ENCODE peak calls at places on chromosome 15, in seven cellular contexts. M, G, N, O, E, S and H are unnamed samples.

GRCh38 chr15:68599560-68600071 is 20.8 kb downstream of the CORO2B start:
- DNase-seq in G (no peak), S (peak; percentile 75), M (no peak), E (no peak), N (peak; percentile 71), O (peak; percentile 71), H (no peak)

GRCh38 chr15:30991301-30992072 is at the start of gene MTMR10:
- DNase-seq in E (no peak), O (no peak), M (peak; percentile 36), G (peak; percentile 75), S (peak; percentile 73), N (peak; percentile 84), H (no peak)

GRCh38 chr15:44729394-44729913 is 6.9 kb upstream of the TRIM69 start:
- DNase-seq in O (no peak), E (no peak), N (peak; percentile 56), S (peak; percentile 18), M (no peak), G (no peak), H (no peak)

GRCh38 chr15:87570186-87570585 is 686.4 kb downstream of the NTRK3 start:
- DNase-seq in G (no peak), O (no peak), E (no peak), N (no peak), M (no peak), S (no peak), H (no peak)

GRCh38 chr15:96314508-96314907 is 16.0 kb upstream of the NR2F2 start:
- DNase-seq in M (no peak), N (no peak), G (no peak), S (no peak), E (no peak), O (no peak), H (no peak)

GRCh38 chr15:57949374-57949938 is 116.1 kb downstream of the ALDH1A2 start:
- DNase-seq in E (no peak), M (no peak), S (no peak), N (no peak), G (no peak), O (no peak), H (no peak)

GRCh38 chr15:25066708-25067107 is 111.9 kb downstream of the SNRPN start:
- DNase-seq in S (no peak), M (no peak), O (no peak), E (no peak), N (no peak), G (no peak), H (no peak)

GRCh38 chr15:75356539-75356938 is 9.7 kb downstream of the NEIL1 start:
- DNase-seq in G (no peak), S (no peak), O (no peak), E (no peak), N (no peak), M (no peak), H (no peak)

GRCh38 chr15:74589826-74590225 is 25.8 kb upstream of the CLK3 start:
- DNase-seq in G (no peak), O (no peak), E (no peak), N (no peak), M (no peak), S (no peak), H (no peak)

GRCh38 chr15:100943074-100943473 is 23.9 kb downstream of the LRRK1 start:
- DNase-seq in M (no peak), G (no peak), O (no peak), S (peak; percentile 5), E (no peak), N (no peak), H (no peak)

GRCh38 chr15:72338617-72339321 is 18.8 kb upstream of the CELF6 start:
- DNase-seq in E (no peak), G (no peak), O (no peak), S (peak; percentile 93), M (no peak), N (no peak), H (no peak)

GRCh38 chr15:94080416-94080815 is 150.9 kb upstream of the MCTP2 start:
- DNase-seq in O (no peak), S (no peak), M (no peak), G (no peak), E (no peak), N (no peak), H (no peak)

GRCh38 chr15:72796515-72797337 is 13.2 kb upstream of the ADPGK start:
- DNase-seq in S (peak; percentile 16), O (no peak), M (no peak), N (peak; percentile 28), E (no peak), G (peak; percentile 33), H (no peak)

GRCh38 chr15:92981333-92981732 is 81.2 kb downstream of the CHD2 start:
- DNase-seq in E (peak; percentile 32), M (no peak), N (no peak), O (no peak), S (no peak), G (no peak), H (no peak)

GRCh38 chr15:82805994-82806406 is at the start of gene FSD2:
- DNase-seq in N (no peak), O (no peak), S (no peak), M (no peak), E (no peak), G (peak; percentile 43), H (no peak)

GRCh38 chr15:51094606-51095569 is at the start of gene TNFAIP8L3:
- DNase-seq in S (no peak), M (no peak), O (no peak), N (no peak), E (no peak), G (peak; percentile 32), H (no peak)

GRCh38 chr15:63890617-63891016 is 56.9 kb upstream of the HERC1 start:
- DNase-seq in G (no peak), N (no peak), E (no peak), O (no peak), M (no peak), S (no peak), H (no peak)

GRCh38 chr15:45157974-45158373 is 28.2 kb downstream of the DUOX1 start:
- DNase-seq in E (no peak), S (peak; percentile 81), O (no peak), M (no peak), G (no peak), N (peak; percentile 65), H (no peak)

GRCh38 chr15:98421419-98422085 is 226.8 kb upstream of the IGF1R start:
- DNase-seq in N (peak; percentile 19), S (peak; percentile 13), E (no peak), M (no peak), G (peak; percentile 51), O (no peak), H (no peak)

GRCh38 chr15:68590721-68591389 is 12.1 kb downstream of the CORO2B start:
- DNase-seq in G (no peak), N (no peak), S (no peak), M (no peak), E (no peak), O (no peak), H (no peak)

GRCh38 chr15:31227954-31228542 is 98.6 kb upstream of the KLF13 start:
- DNase-seq in S (no peak), E (no peak), M (no peak), N (no peak), O (no peak), G (no peak), H (no peak)

DNA sequence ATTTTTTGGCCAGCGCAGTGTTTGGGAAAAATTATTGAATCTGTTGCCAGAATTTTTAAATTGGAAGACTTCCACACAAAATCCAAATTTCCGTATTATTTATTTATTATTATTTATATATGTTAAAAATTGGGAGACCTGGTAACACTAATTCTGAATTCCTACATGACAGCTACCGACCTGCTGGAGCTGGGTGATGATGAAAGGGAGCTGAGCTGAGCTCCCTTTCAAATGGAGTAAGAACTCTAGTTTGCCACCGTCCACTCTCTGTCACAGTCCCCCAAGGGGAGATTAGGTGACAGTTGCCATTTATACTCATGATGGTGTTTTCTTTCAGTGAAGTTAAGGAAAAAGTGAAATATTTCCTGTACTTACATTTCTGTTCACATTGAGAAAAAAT is 1.4 kb downstream of the CRTC3 start:
- DNase-seq in S (no peak), E (no peak), G (no peak), O (no peak), M (no peak), N (no peak), H (no peak)
- H3K27ac ChIP-seq in S (peak overlapping the region; percentile 94), E (peak overlapping the region; percentile 9), G (no peak overlapping the region), O (no peak overlapping the region), M (no peak overlapping the region), N (peak overlapping the region; percentile 78), H (no peak overlapping the region)

DNA sequence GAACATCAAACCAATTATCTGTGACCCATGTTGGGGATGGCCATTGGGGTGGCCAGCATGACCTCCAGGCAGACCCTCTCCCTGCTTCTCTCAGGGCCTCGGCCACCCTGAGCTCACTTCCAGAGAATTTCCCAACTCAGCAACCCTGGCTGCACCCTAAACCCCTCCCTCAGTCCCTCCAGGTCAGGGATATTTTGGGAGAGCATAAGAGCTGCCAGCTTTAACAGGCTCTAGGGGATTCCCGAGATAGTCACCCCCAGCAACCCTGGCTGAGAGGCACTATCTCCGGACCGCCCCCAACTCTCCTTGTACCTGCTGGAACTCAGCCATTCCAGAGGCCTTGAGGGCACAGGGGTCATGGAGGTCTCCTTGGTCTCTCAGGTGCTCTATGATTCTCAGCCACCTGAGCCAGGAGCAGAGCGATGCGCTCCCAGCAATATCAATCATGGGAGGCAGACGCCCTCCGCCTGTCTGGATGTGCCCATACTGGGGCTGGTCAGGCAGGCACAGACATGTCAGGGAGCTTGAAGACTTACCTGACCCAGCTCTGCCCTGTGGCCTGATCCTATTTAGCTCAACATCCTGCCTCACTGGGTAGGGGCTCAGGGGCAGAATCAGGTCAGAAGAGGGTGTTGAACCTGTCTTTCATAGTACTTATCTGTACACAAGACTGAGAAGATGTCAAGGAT is 34.9 kb upstream of the CILP start:
- DNase-seq in O (no peak), E (no peak), G (no peak), S (no peak), M (no peak), N (no peak), H (no peak)
- H3K27ac ChIP-seq in O (no peak overlapping the region), E (no peak overlapping the region), G (no peak overlapping the region), S (peak overlapping the region; percentile 2), M (peak overlapping the region; percentile 39), N (no peak overlapping the region), H (no peak overlapping the region)

GRCh38 chr15:66611257-66612053 is 45.7 kb upstream of the LCTL start:
- DNase-seq in S (no peak), O (no peak), E (no peak), G (no peak), N (peak; percentile 58), M (no peak), H (no peak)
- H3K27ac ChIP-seq in S (no peak overlapping the region), O (no peak overlapping the region), E (peak overlapping the region; percentile 8), G (no peak overlapping the region), N (no peak overlapping the region), M (no peak overlapping the region), H (peak overlapping the region; percentile 15)

GRCh38 chr15:70269991-70270751 is 172.5 kb upstream of the TLE3 start:
- DNase-seq in E (no peak), M (no peak), G (no peak), N (peak; percentile 23), S (no peak), O (no peak), H (no peak)

GRCh38 chr15:70268698-70269251 is 171.1 kb upstream of the TLE3 start:
- DNase-seq in E (no peak), S (no peak), N (no peak), G (no peak), O (no peak), M (no peak), H (no peak)

GRCh38 chr15:70271422-70272088 is 173.8 kb upstream of the TLE3 start:
- DNase-seq in G (no peak), N (peak; percentile 67), O (no peak), M (no peak), S (peak; percentile 95), E (peak; percentile 78), H (peak; percentile 37)

GRCh38 chr15:70269331-70269911 is 171.7 kb upstream of the TLE3 start:
- DNase-seq in S (no peak), E (no peak), M (no peak), N (no peak), O (no peak), G (no peak), H (no peak)

GRCh38 chr15:70270752-70271111 is 173.0 kb upstream of the TLE3 start:
- DNase-seq in N (no peak), S (no peak), G (no peak), O (no peak), E (no peak), M (no peak), H (no peak)
- H3K27ac ChIP-seq in N (no peak overlapping the region), S (no peak overlapping the region), G (peak overlapping the region; percentile 2), O (no peak overlapping the region), E (peak overlapping the region; percentile 66), M (no peak overlapping the region), H (peak overlapping the region; percentile 59)